ENCODE peak calls at places on chromosomes 5 and 9, in seven cellular contexts. Y is endothelial cell; G is CD4-positive, alpha-beta T cell; Q is OCI-LY7; T is pancreas; W is fibroblast of the aortic adventitia; B is astrocyte of the spinal cord. E is an unnamed sample.

GRCh38 chr5:39624268-39624886 is 199.6 kb upstream of the DAB2 start:
- DNase-seq in W (peak), Y (no peak), Q (no peak), G (no peak), B (peak), T (no peak), E (no peak)

GRCh38 chr5:150625164-150625535 is 15.3 kb upstream of the SYNPO start:
- DNase-seq in G (no peak), Q (no peak), W (no peak), T (peak), Y (no peak), B (no peak), E (no peak)

GRCh38 chr9:95763983-95764382 is 111.5 kb upstream of the ERCC6L2 start:
- DNase-seq in G (no peak), T (no peak), B (no peak), Y (no peak), W (no peak), Q (no peak), E (no peak)

GRCh38 chr5:168553377-168554130 is 24.4 kb downstream of the FBLL1 start:
- DNase-seq in B (no peak), G (no peak), Q (no peak), W (no peak), Y (no peak), T (no peak), E (no peak)

GRCh38 chr9:726005-726404 is 115.5 kb upstream of the DMRT1 start:
- DNase-seq in Y (no peak), B (no peak), Q (no peak), W (no peak), T (no peak), G (no peak), E (peak)

GRCh38 chr9:127473932-127474331 is 22.6 kb downstream of the LRSAM1 start:
- DNase-seq in G (no peak), T (no peak), Y (no peak), W (no peak), Q (no peak), B (no peak), E (no peak)

GRCh38 chr5:157744055-157745011 is 821 bp downstream of the LSM11 start:
- DNase-seq in G (peak), T (peak), W (no peak), Y (peak), Q (peak), B (peak), E (peak)

GRCh38 chr5:139131881-139132480 is 66.2 kb downstream of the SIL1 start:
- DNase-seq in G (no peak), T (no peak), W (no peak), Y (no peak), Q (no peak), B (no peak), E (no peak)

GRCh38 chr9:137310190-137311052 is 8.3 kb upstream of the NRARP start:
- DNase-seq in W (no peak), T (peak), G (no peak), Y (no peak), B (no peak), Q (no peak), E (no peak)

GRCh38 chr5:66558562-66558961 is 37.6 kb upstream of the MAST4 start:
- DNase-seq in B (no peak), W (no peak), Q (no peak), Y (no peak), G (no peak), T (no peak), E (no peak)

GRCh38 chr5:148805323-148806290 is 20.8 kb upstream of the ADRB2 start:
- DNase-seq in Q (peak), B (peak), T (no peak), W (peak), Y (no peak), G (no peak), E (no peak)

GRCh38 chr5:89211836-89212235 is 328.9 kb upstream of the MEF2C start:
- DNase-seq in W (peak), T (no peak), Y (no peak), B (peak), G (no peak), Q (no peak), E (no peak)

GRCh38 chr5:33843579-33843978 is 48.2 kb downstream of the ADAMTS12 start:
- DNase-seq in W (peak), Y (no peak), G (no peak), B (peak), T (no peak), Q (no peak), E (no peak)

GRCh38 chr9:108207611-108208051 is 648.2 kb downstream of the ACTL7B start:
- DNase-seq in T (no peak), W (peak), Y (no peak), Q (no peak), B (peak), G (no peak), E (no peak)

GRCh38 chr9:74293479-74293878 is 203.7 kb upstream of the RORB start:
- DNase-seq in W (no peak), T (no peak), Q (no peak), B (no peak), G (no peak), Y (no peak), E (no peak)

GRCh38 chr5:52898961-52899680 is 90.0 kb upstream of the ITGA2 start:
- DNase-seq in W (no peak), B (no peak), G (no peak), Y (no peak), Q (no peak), T (no peak), E (no peak)

GRCh38 chr9:133769511-133770075 is 31.4 kb upstream of the SARDH start:
- DNase-seq in T (peak), G (peak), W (no peak), Q (no peak), B (no peak), Y (no peak), E (no peak)

GRCh38 chr5:135158315-135158697 is 124.3 kb upstream of the PITX1 start:
- DNase-seq in T (no peak), W (no peak), G (no peak), Y (no peak), B (no peak), Q (no peak), E (no peak)

GRCh38 chr5:151319334-151319733 is 15.8 kb upstream of the SLC36A3 start:
- DNase-seq in Y (peak), T (no peak), B (peak), W (peak), G (no peak), Q (peak), E (no peak)

GRCh38 chr9:80061940-80062339 is 490.2 kb downstream of the TLE4 start:
- DNase-seq in B (peak), W (peak), G (no peak), T (no peak), Y (no peak), Q (no peak), E (no peak)

GRCh38 chr5:139906661-139907060 is 111.1 kb downstream of the PSD2 start:
- DNase-seq in B (no peak), G (no peak), Y (no peak), T (no peak), W (no peak), Q (no peak), E (no peak)

GRCh38 chr5:107849118-107849517 is 178.4 kb upstream of the EFNA5 start:
- DNase-seq in Q (no peak), B (no peak), G (no peak), Y (no peak), W (no peak), T (no peak), E (no peak)

GRCh38 chr5:154850255-154851062 is at the start of gene FAXDC2:
- DNase-seq in Y (peak), T (peak), Q (no peak), W (peak), G (no peak), B (peak), E (peak)

GRCh38 chr5:119022017-119022745 is 33.8 kb upstream of the DTWD2 start:
- DNase-seq in G (no peak), Q (peak), T (no peak), B (peak), W (peak), Y (no peak), E (no peak)

GRCh38 chr5:101012880-101013279 is 109.8 kb upstream of the ST8SIA4 start:
- DNase-seq in B (no peak), T (no peak), Q (peak), G (no peak), Y (no peak), W (no peak), E (no peak)
- TF ChIP-seq CTCF in B (peak), T (no peak), Q (peak), G (peak), Y (no peak), W (no peak), E (no peak)

GRCh38 chr9:22528485-22528884 is 81.9 kb downstream of the DMRTA1 start:
- DNase-seq in T (no peak), W (peak), Q (peak), Y (no peak), B (peak), G (no peak), E (no peak)
- TF ChIP-seq CTCF in T (no peak), W (peak), Q (peak), Y (no peak), B (peak), G (no peak), E (peak)

DNA sequence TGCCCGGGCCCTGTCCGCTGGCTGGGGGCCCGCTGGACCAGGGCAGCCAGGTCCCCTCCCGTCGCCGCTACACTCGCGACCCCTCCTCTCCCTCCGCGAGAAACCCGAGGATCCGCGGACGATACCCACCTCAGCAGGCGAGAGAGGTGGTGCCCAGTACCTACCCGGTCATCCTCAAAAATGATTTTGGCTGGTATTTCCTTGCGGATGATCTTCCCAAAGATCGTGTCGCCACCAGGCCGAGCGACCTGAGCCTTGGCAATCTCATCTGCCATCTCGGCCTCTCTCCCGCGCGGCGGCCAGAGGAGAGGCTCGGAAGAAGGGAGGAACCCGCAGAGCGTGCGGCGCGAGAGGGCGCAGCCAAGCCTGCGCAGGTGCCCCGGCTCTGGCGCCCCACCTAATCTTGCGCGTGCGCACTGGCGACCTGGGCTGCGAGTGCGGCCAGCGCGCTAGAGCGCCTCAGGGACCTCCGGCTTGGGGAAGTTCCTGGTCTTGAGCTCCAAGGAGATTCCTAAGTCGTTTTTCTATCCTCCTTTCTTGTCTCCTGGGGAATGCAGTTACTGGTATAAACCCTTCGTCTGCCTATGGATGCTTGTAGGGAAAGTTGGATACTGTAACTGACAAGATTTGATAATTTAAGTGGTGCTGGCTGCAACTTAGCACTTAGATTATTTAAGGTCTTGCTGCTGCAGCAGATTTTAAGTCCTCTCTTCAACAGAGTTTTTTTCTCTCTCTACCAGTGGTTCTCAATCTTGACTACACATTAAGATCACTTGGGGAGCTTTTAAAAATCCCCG is at the start of gene HINT1:
- DNase-seq in G (peak), B (peak), Q (peak), W (peak), T (peak), Y (peak), E (peak)
- TF ChIP-seq CTCF in G (peak), B (peak), Q (peak), W (no peak), T (no peak), Y (no peak), E (no peak)

GRCh38 chr5:38211354-38211710 is 47.0 kb upstream of the EGFLAM start:
- DNase-seq in W (no peak), T (no peak), Y (no peak), Q (no peak), G (no peak), B (no peak), E (no peak)

GRCh38 chr5:38207343-38207742 is 51.0 kb upstream of the EGFLAM start:
- DNase-seq in W (no peak), Q (no peak), Y (no peak), G (no peak), T (no peak), B (no peak), E (no peak)

GRCh38 chr5:38210701-38211353 is 47.5 kb upstream of the EGFLAM start:
- DNase-seq in W (no peak), Y (no peak), B (no peak), G (no peak), T (no peak), Q (no peak), E (no peak)

GRCh38 chr5:38212307-38212706 is 46.1 kb upstream of the EGFLAM start:
- DNase-seq in Y (no peak), Q (no peak), G (no peak), W (no peak), T (no peak), B (no peak), E (no peak)

DNA sequence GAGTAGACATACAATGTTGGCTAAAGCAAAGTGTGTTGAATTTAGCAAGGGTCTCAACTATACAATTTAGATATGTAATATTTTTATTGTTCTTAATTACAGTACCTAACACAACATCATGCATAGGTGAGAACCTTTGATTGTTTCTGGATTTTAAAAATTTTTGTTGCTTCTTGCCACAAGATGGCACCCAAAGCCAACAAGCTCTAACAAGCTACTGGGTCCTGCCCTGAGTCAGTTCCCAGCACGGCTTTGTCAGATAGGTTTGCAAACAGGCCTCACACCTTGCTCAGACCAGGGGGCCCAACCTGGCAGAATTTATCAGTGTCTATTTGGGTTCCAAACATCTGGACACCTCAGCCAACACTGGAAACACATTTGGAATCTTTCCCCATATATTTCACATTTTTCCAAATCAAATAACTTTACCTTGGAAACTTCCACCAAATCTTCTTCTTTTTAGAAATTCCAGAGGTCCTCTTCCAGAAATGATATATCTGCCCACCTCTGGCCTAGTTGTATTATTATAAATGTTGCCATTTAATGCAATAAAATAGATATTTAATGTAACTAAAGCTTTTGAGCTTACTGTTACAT is 49.5 kb upstream of the EGFLAM start:
- DNase-seq in T (no peak), Q (peak), W (peak), G (no peak), B (peak), Y (peak), E (peak)
- TF ChIP-seq CTCF in T (peak), Q (peak), W (peak), G (no peak), B (peak), Y (peak), E (peak)